ENCODE peak calls at places on chromosome 1, in nine cellular contexts. V is K562, E is GM23338, B is fibroblast of lung, Y is tibial nerve, O is esophagus squamous epithelium, R is GM12878, Q is body of pancreas, M is AG09309. A is an unnamed sample.

GRCh38 chr1:171355727-171356126 is 41.7 kb downstream of the FMO4 start:
- DNase-seq in Y (no peak), Q (no peak), V (no peak), E (no peak), O (no peak), B (peak), M (peak), R (no peak), A (peak)

GRCh38 chr1:168893359-168893791 is 164.4 kb upstream of the DPT start:
- DNase-seq in B (no peak), V (no peak), E (no peak), Y (peak), R (no peak), Q (peak), M (no peak), O (no peak), A (no peak)

GRCh38 chr1:241533375-241534115 is 1.4 kb downstream of the KMO start:
- DNase-seq in E (no peak), V (no peak), Y (no peak), R (no peak), O (no peak), M (no peak), Q (no peak), B (no peak), A (no peak)

GRCh38 chr1:169879034-169879835 is 14.5 kb downstream of the SCYL3 start:
- DNase-seq in B (peak), V (no peak), M (no peak), R (no peak), Y (no peak), E (no peak), Q (no peak), O (no peak), A (no peak)

GRCh38 chr1:227362039-227362438 is 43.7 kb upstream of the CDC42BPA start:
- DNase-seq in M (no peak), R (no peak), Y (no peak), Q (no peak), O (no peak), E (no peak), B (peak), V (no peak), A (no peak)

GRCh38 chr1:107405241-107405640 is 264.4 kb downstream of the NTNG1 start:
- DNase-seq in Y (peak), V (no peak), R (no peak), E (no peak), M (peak), B (peak), O (no peak), Q (no peak), A (no peak)

GRCh38 chr1:201262963-201263608 is 20.2 kb upstream of the PKP1 start:
- DNase-seq in Q (no peak), E (no peak), V (no peak), B (no peak), R (no peak), M (no peak), Y (no peak), O (no peak), A (no peak)

GRCh38 chr1:165290143-165290542 is 66.4 kb downstream of the LMX1A start:
- DNase-seq in E (peak), V (no peak), O (no peak), M (no peak), Y (no peak), Q (no peak), B (peak), R (no peak), A (no peak)

GRCh38 chr1:167439301-167439988 is 78.9 kb downstream of the CD247 start:
- DNase-seq in R (no peak), Y (no peak), B (peak), V (peak), E (peak), O (no peak), Q (peak), M (no peak), A (no peak)

GRCh38 chr1:116915182-116915611 is 5.5 kb downstream of the PTGFRN start:
- DNase-seq in B (peak), E (no peak), Q (peak), R (no peak), O (no peak), V (no peak), M (no peak), Y (no peak), A (no peak)

GRCh38 chr1:247574236-247574635 is 13.9 kb upstream of the OR2G2 start:
- DNase-seq in O (no peak), Q (no peak), R (no peak), Y (no peak), M (no peak), E (no peak), B (no peak), V (no peak), A (no peak)

GRCh38 chr1:86247553-86248279 is 91.1 kb upstream of the COL24A1 start:
- DNase-seq in O (no peak), E (no peak), Q (no peak), V (no peak), Y (no peak), R (no peak), M (peak), B (peak), A (peak)

GRCh38 chr1:112793631-112794565 is 78.8 kb upstream of the PPM1J start:
- DNase-seq in B (peak), Q (peak), E (no peak), V (no peak), Y (no peak), R (no peak), O (no peak), M (no peak), A (no peak)

GRCh38 chr1:25148673-25149300 is 83.5 kb downstream of the SYF2 start:
- DNase-seq in O (no peak), Y (no peak), R (no peak), B (peak), Q (no peak), E (peak), V (no peak), M (no peak), A (no peak)

GRCh38 chr1:12251442-12251841 is 21.6 kb downstream of the VPS13D start:
- DNase-seq in Q (no peak), M (peak), R (no peak), E (no peak), B (peak), Y (no peak), V (no peak), O (no peak), A (no peak)

GRCh38 chr1:162905759-162906158 is 44.8 kb upstream of the CCDC190 start:
- DNase-seq in O (no peak), R (no peak), E (no peak), Q (no peak), V (no peak), Y (no peak), B (peak), M (no peak), A (peak)

GRCh38 chr1:99181892-99182291 is 82.4 kb upstream of the PLPPR4 start:
- DNase-seq in O (no peak), R (no peak), E (no peak), B (peak), Q (no peak), M (no peak), V (no peak), Y (no peak), A (no peak)

GRCh38 chr1:154819628-154820590 is 50.2 kb downstream of the KCNN3 start:
- DNase-seq in B (no peak), M (no peak), Y (no peak), O (no peak), V (peak), E (peak), Q (peak), R (no peak), A (no peak)

GRCh38 chr1:29635073-29635335 is 398.7 kb downstream of the PTPRU start:
- DNase-seq in Y (no peak), M (no peak), R (no peak), B (no peak), E (no peak), V (no peak), O (no peak), Q (no peak), A (no peak)

GRCh38 chr1:33842348-33842747 is 21.5 kb upstream of the HMGB4 start:
- DNase-seq in Y (no peak), B (no peak), R (no peak), V (no peak), E (no peak), Q (no peak), O (no peak), M (no peak), A (no peak)

GRCh38 chr1:163824006-163824405 is 502.3 kb downstream of the NUF2 start:
- DNase-seq in M (peak), Q (no peak), R (no peak), E (no peak), Y (peak), V (no peak), B (peak), O (no peak), A (no peak)

GRCh38 chr1:5504364-5504740 is 487.9 kb downstream of the NPHP4 start:
- DNase-seq in V (no peak), R (no peak), E (no peak), Q (peak), M (no peak), Y (no peak), B (no peak), O (no peak), A (no peak)

GRCh38 chr1:40478276-40478675 is 1.2 kb downstream of the ZFP69 start:
- DNase-seq in R (no peak), Q (no peak), Y (no peak), O (no peak), V (no peak), M (no peak), E (no peak), B (no peak), A (no peak)

GRCh38 chr1:96234299-96234698 is 487.3 kb upstream of the PTBP2 start:
- DNase-seq in O (no peak), M (no peak), R (no peak), V (no peak), B (peak), Q (peak), E (no peak), Y (peak), A (no peak)

GRCh38 chr1:52707927-52708655 is 9.9 kb upstream of the COA7 start:
- DNase-seq in M (no peak), E (no peak), B (peak), Q (no peak), V (no peak), R (no peak), Y (no peak), O (no peak), A (peak)

GRCh38 chr1:210626341-210626740 is 297.6 kb downstream of the HHAT start:
- DNase-seq in O (no peak), V (no peak), Q (no peak), E (no peak), B (no peak), M (no peak), Y (no peak), R (no peak), A (no peak)

DNA sequence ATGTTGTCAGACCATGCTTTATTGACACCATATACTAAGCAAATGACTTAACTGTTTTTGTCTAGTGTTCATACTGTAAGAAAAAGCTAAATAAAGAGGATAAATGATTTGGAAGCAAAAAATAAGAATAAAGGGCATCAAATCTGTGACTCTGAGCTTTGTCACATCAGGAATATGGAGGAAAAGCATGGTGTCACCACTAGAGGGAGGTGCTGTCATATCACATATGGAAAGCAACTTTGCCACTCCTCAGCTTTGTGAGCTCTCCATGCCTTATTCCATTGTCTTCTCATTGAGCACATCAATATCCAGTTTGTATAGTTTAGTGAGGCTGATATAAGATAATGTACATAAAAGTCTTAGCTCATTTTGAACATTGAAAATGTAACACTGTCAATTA is 20.8 kb upstream of the GBP1 start:
- DNase-seq in E (no peak), R (no peak), Q (peak), Y (no peak), V (peak), O (no peak), B (peak), M (no peak), A (no peak)
- TF ChIP-seq CTCF in E (no peak), R (peak), Q (peak), Y (peak), V (peak), O (peak), B (peak), M (peak), A (peak)

GRCh38 chr1:185645201-185645640 is 89.0 kb upstream of the HMCN1 start:
- DNase-seq in B (peak), V (no peak), Q (no peak), R (no peak), M (peak), E (peak), O (no peak), Y (no peak), A (no peak)

GRCh38 chr1:185648858-185649589 is 85.2 kb upstream of the HMCN1 start:
- DNase-seq in E (no peak), R (no peak), Q (no peak), B (no peak), Y (no peak), M (no peak), O (no peak), V (no peak), A (no peak)

GRCh38 chr1:185645686-185646085 is 88.5 kb upstream of the HMCN1 start:
- DNase-seq in E (no peak), M (no peak), Q (no peak), B (peak), Y (no peak), V (no peak), O (no peak), R (no peak), A (no peak)

GRCh38 chr1:185644531-185644930 is 89.7 kb upstream of the HMCN1 start:
- DNase-seq in Q (no peak), Y (no peak), B (peak), R (no peak), M (no peak), O (no peak), V (no peak), E (no peak), A (peak)

DNA sequence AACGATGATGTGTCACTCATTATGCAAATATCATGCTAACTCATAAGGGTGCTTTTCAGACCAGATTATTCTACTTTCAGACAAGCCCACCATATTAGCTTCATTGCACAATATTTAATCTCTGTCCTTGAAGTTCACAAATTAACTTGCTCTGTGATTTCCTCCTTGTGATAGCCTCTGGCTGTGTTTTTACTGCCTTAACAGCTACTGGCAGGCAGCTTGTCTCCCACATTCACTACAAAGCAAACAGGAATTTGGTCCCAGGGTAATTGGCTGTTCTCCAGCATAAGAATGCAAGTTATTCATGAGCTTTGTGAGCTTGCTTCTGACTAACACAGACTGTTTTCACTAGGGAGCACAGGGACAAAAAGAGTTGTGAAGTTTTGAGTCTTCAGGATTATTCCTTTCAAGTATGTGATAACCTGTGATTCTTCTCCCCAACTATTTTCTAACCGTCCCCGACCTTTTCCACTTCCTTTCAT is 87.9 kb upstream of the HMCN1 start:
- DNase-seq in Y (peak), B (peak), V (no peak), O (no peak), M (peak), E (peak), R (no peak), Q (peak), A (peak)
- H3K4me3 ChIP-seq in Y (no peak), B (peak), V (no peak), O (peak), M (no peak), E (peak), R (no peak), Q (no peak), A (peak)

DNA sequence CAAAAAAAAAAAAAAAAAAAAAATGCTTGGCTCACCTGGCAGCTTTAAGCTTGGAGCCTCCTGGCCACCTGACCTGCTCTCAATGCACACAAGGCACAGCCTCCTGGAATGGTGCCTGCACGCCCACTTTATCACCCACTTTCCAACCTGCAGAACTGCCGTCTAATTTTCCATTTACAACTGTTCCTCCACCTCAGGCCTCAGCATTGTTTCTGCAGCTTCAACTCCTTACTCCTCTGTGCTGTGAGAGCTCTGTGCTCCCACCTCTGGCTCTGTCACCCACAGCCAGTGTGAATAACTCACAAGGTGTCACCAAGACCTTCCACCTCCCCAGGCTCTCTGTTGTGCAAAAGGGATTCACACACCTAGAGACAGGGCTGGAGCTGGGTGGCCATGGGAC is 38.7 kb upstream of the GPR157 start:
- DNase-seq in O (no peak), V (no peak), Q (no peak), Y (no peak), B (no peak), R (no peak), M (no peak), E (no peak), A (no peak)
- TF ChIP-seq CTCF in O (no peak), V (no peak), Q (no peak), Y (no peak), B (no peak), R (no peak), M (no peak), E (no peak), A (no peak)

GRCh38 chr1:176719478-176719877 is 256.5 kb downstream of the PAPPA2 start:
- DNase-seq in M (no peak), Y (no peak), Q (no peak), E (no peak), R (no peak), V (no peak), O (no peak), B (no peak), A (no peak)
- H3K4me3 ChIP-seq in M (no peak), Y (no peak), Q (no peak), E (no peak), R (no peak), V (no peak), O (no peak), B (no peak), A (no peak)

A was measured in epithelial cell of proximal tubule.